ENCODE peak calls at places on chromosome 10, in seven cellular contexts. E is AG09309; U is GM23248; P is stimulated activated CD4-positive, alpha-beta T cell treated with anti-CD3 and anti-CD28 coated beads, Interleukin-4, amount 100 ng/mL, for 48 hours; G is AG10803; D is CD8-positive, alpha-beta memory T cell; F is epithelial cell of prostate. Z is an unnamed sample.

GRCh38 chr10:79385392-79385795 is 38.1 kb downstream of the PPIF start:
- DNase-seq in G (no peak), D (no peak), P (no peak), E (no peak), F (no peak), U (no peak), Z (peak)

GRCh38 chr10:60611291-60611747 is 167.0 kb upstream of the CDK1 start:
- DNase-seq in G (peak), P (peak), F (peak), D (no peak), E (peak), U (peak), Z (no peak)

GRCh38 chr10:90064295-90064694 is 362.9 kb downstream of the KIF20B start:
- DNase-seq in U (no peak), G (no peak), D (no peak), E (no peak), F (no peak), P (no peak), Z (no peak)

GRCh38 chr10:85548038-85548437 is 818.6 kb downstream of the GRID1 start:
- DNase-seq in G (peak), D (no peak), F (peak), U (peak), P (no peak), E (no peak), Z (no peak)

GRCh38 chr10:114652402-114653368 is 5.4 kb downstream of the ABLIM1 start:
- DNase-seq in G (no peak), E (no peak), D (no peak), F (no peak), U (no peak), P (no peak), Z (no peak)

GRCh38 chr10:114967071-114967470 is 29.1 kb downstream of the TRUB1 start:
- DNase-seq in D (no peak), U (no peak), E (no peak), G (peak), P (no peak), F (no peak), Z (no peak)

GRCh38 chr10:14772399-14772798 is 2.3 kb downstream of the FAM107B start:
- DNase-seq in U (no peak), D (no peak), E (no peak), G (no peak), P (no peak), F (no peak), Z (no peak)

GRCh38 chr10:34045571-34046190 is 711.2 kb upstream of the NRP1 start:
- DNase-seq in D (no peak), P (no peak), U (peak), F (no peak), G (peak), E (peak), Z (no peak)